ENCODE peak calls at places on chromosomes 11 and 22, in six cellular contexts. S is ovary, H is left lung, Z is A549, I is heart left ventricle, X is IMR-90. G is an unnamed sample.

GRCh38 chr11:7143908-7144307 is 55.1 kb downstream of the RBMXL2 start:
- DNase-seq in H (no peak), Z (no peak), X (peak; percentile 2), I (no peak), S (no peak), G (no peak)

GRCh38 chr11:86743223-86744118 is 56.9 kb upstream of the PRSS23 start:
- DNase-seq in H (no peak), X (peak; percentile 99), Z (peak; percentile 78), I (peak; percentile 25), S (no peak), G (no peak)

GRCh38 chr11:34609187-34609751 is 11.6 kb upstream of the EHF start:
- DNase-seq in Z (no peak), I (no peak), X (no peak), H (no peak), S (no peak), G (no peak)

GRCh38 chr11:19084661-19085315 is 24.3 kb upstream of the MRGPRX2 start:
- DNase-seq in S (no peak), X (no peak), I (no peak), H (no peak), Z (no peak), G (no peak)

GRCh38 chr11:94855666-94856065 is 87.5 kb downstream of the AMOTL1 start:
- DNase-seq in I (no peak), S (no peak), Z (no peak), H (no peak), X (no peak), G (no peak)

GRCh38 chr11:72786305-72787261 is 7.3 kb downstream of the STARD10 start:
- DNase-seq in S (no peak), Z (no peak), H (no peak), I (no peak), X (no peak), G (no peak)

GRCh38 chr11:70343631-70344030 is 54.7 kb upstream of the CTTN start:
- DNase-seq in Z (no peak), I (no peak), X (no peak), S (no peak), H (no peak), G (no peak)

GRCh38 chr22:47548953-47549740 is 786.7 kb downstream of the TBC1D22A start:
- DNase-seq in X (no peak), S (no peak), I (no peak), Z (no peak), H (no peak), G (no peak)

GRCh38 chr22:27489265-27489675 is 312.3 kb downstream of the MN1 start:
- DNase-seq in X (peak; percentile 52), I (no peak), Z (no peak), S (no peak), H (no peak), G (no peak)

GRCh38 chr22:42992886-42993479 is 22.0 kb downstream of the PACSIN2 start:
- DNase-seq in Z (no peak), I (no peak), H (no peak), S (no peak), X (no peak), G (no peak)

GRCh38 chr11:134519390-134519750 is 107.3 kb upstream of the B3GAT1 start:
- DNase-seq in H (peak; percentile 60), S (no peak), Z (no peak), I (no peak), X (no peak), G (no peak)

GRCh38 chr11:1752907-1753425 is 2.6 kb upstream of the IFITM10 start:
- DNase-seq in I (no peak), X (no peak), H (no peak), Z (no peak), S (no peak), G (no peak)

GRCh38 chr11:103202048-103202651 is 92.9 kb downstream of the DYNC2H1 start:
- DNase-seq in X (peak; percentile 63), H (no peak), Z (peak; percentile 7), I (no peak), S (no peak), G (no peak)

GRCh38 chr11:73390601-73391565 is 14.7 kb downstream of the RELT start:
- DNase-seq in I (no peak), H (no peak), X (no peak), Z (no peak), S (no peak), G (no peak)

GRCh38 chr22:24341657-24342056 is 71.0 kb downstream of the SPECC1L start:
- DNase-seq in I (no peak), X (no peak), S (no peak), Z (no peak), H (no peak), G (no peak)

GRCh38 chr11:128894685-128895084 is 3.5 kb downstream of the KCNJ5 start:
- DNase-seq in H (no peak), S (peak; percentile 58), Z (no peak), I (peak; percentile 72), X (no peak), G (no peak)

GRCh38 chr11:70577258-70577603 is 178.9 kb downstream of the CTTN start:
- DNase-seq in S (no peak), I (no peak), Z (no peak), H (no peak), X (no peak), G (no peak)

GRCh38 chr22:47547881-47548630 is 785.6 kb downstream of the TBC1D22A start:
- DNase-seq in H (no peak), S (no peak), I (no peak), X (no peak), Z (no peak), G (no peak)

GRCh38 chr11:43261775-43262174 is 50.0 kb upstream of the API5 start:
- DNase-seq in H (no peak), Z (no peak), I (no peak), X (no peak), S (no peak), G (no peak)

GRCh38 chr11:62508336-62509058 is 38.1 kb downstream of the AHNAK start:
- DNase-seq in H (peak; percentile 87), Z (peak; percentile 89), I (peak; percentile 82), S (no peak), X (peak; percentile 36), G (no peak)

GRCh38 chr11:62512961-62513360 is 33.6 kb downstream of the AHNAK start:
- DNase-seq in I (no peak), Z (no peak), H (no peak), S (no peak), X (no peak), G (no peak)

GRCh38 chr11:62516736-62517371 is 29.8 kb downstream of the AHNAK start:
- DNase-seq in S (no peak), X (no peak), I (no peak), Z (no peak), H (no peak), G (no peak)

GRCh38 chr11:62513651-62514050 is 33.0 kb downstream of the AHNAK start:
- DNase-seq in S (no peak), X (no peak), I (no peak), H (no peak), Z (no peak), G (no peak)

DNA sequence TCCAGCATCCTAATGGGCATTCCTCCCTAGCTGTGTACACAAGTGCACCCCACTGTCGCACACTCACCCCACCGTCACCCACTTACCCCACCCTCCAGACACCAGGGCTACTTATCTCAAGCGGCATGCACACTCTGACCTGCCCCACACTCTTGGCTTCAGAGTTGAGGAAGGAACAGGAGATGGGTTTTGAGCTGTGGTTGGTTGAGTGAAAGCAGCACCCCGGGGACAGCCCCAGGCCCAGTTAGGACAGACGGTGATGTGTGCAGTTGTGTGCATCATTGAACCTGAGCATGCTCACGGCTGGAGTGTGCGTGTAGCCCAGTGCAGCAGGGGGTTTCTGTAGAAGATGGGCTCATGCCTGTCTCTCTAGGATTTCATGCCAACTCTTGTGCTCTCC is 32.5 kb downstream of the AHNAK start:
- DNase-seq in Z (no peak), I (no peak), S (no peak), H (no peak), X (no peak), G (no peak)
- TF ChIP-seq CTCF in Z (no peak), I (no peak), S (no peak), H (no peak), X (no peak), G (no peak)

DNA sequence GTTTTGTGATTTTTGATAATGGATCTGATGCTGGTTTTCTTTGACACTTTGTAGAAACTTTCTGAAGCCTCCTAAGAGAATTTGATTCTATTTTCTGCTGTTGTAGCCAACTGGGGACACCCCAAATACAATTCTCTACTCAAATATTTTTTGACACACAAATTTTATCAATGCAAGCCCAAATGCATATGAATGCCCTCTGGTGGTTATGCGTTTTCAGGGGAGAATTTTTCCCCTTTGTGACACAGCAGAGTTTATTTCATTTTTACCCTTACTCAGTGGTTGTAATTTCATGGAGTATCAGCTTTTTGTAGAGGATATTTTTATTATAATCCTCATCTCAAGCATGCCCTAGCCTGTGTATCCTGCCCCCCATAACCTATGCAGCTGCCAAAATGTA is 44.7 kb upstream of the MTMR2 start:
- DNase-seq in H (no peak), Z (no peak), I (no peak), X (peak; percentile 12), S (no peak), G (no peak)
- TF ChIP-seq CTCF in H (no peak), Z (no peak), I (no peak), X (peak; percentile 30), S (no peak), G (no peak)

DNA sequence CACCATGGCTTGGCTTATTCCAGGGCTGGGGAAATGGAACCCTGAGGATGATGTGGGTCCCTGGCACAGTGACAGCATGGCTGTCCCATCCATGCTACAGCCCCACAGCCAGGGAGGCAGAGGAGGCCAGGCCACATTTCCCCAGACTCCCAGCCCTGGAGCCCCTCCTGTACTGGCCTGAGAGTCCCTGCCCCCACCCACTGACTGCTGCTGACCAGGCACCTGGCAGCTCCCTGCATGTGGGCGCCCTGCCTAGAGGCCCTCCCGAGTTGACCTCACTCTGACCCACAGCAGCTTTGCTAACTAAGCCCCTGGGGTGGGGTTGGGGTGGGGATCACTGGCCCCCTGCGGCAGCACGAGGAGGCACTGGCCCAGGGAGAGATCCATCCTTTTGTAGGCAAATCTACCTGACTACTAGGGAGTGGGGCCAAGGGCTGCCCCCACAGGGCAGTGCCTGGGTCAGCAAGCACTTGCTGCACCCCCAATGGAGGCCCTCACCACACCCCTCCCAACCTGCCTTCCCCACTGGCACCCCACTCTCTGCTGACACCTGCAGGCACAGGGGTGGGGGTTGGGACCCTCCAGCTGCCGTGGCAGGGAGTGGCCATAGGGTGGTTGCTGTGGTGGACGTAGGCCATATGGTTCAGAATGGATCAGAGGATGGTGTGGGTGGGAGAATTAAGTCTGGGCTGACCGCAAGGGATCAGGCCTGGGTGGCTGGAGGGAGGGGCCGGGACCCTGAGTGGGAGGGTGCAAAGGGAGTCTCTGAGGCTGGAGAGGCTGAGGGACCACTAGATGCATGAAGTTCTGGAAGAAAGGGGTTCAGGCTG is 17.4 kb downstream of the ARVCF start:
- DNase-seq in X (no peak), I (no peak), Z (no peak), H (peak; percentile 53), S (peak; percentile 22), G (no peak)
- TF ChIP-seq CTCF in X (no peak), I (no peak), Z (no peak), H (no peak), S (no peak), G (no peak)

GRCh38 chr11:59197990-59198389 is 14.7 kb downstream of the MPEG1 start:
- DNase-seq in I (peak; percentile 65), H (peak; percentile 90), S (peak; percentile 84), X (peak; percentile 68), Z (no peak), G (no peak)

GRCh38 chr11:59200421-59200746 is 12.3 kb downstream of the MPEG1 start:
- DNase-seq in H (no peak), S (no peak), I (no peak), X (no peak), Z (no peak), G (no peak)

GRCh38 chr11:59204736-59205135 is 8.0 kb downstream of the MPEG1 start:
- DNase-seq in I (no peak), S (no peak), H (no peak), X (peak; percentile 31), Z (no peak), G (no peak)

GRCh38 chr11:59199546-59200420 is 12.9 kb downstream of the MPEG1 start:
- DNase-seq in H (no peak), Z (no peak), X (no peak), I (no peak), S (no peak), G (no peak)

GRCh38 chr11:59201376-59201775 is 11.4 kb downstream of the MPEG1 start:
- DNase-seq in X (no peak), H (no peak), S (no peak), I (no peak), Z (no peak), G (no peak)
- TF ChIP-seq CTCF in X (no peak), H (no peak), S (peak; percentile 11), I (no peak), Z (peak; percentile 7), G (no peak)

G was measured in activated B cell treated with CpG ODN at 0.5 μM for 24 hours.